ENCODE peak calls at places on chromosomes 11 and 22, in eight cellular contexts. C is dorsolateral prefrontal cortex; F is CD4-positive, alpha-beta T cell; T is HL-60; I is brain microvascular endothelial cell; E is psoas muscle; U is spleen; W is body of pancreas. R is an unnamed sample.

GRCh38 chr11:65503923-65504670 is 5.3 kb downstream of the MALAT1 start:
- DNase-seq in C (no peak), F (no peak), T (no peak), I (peak), E (no peak), U (no peak), W (no peak), R (no peak)

GRCh38 chr11:134466035-134466908 is 54.2 kb upstream of the B3GAT1 start:
- DNase-seq in C (no peak), F (no peak), T (no peak), I (no peak), E (no peak), U (no peak), W (no peak), R (no peak)

GRCh38 chr22:23718371-23719165 is 27.8 kb downstream of the RGL4 start:
- DNase-seq in C (no peak), F (no peak), T (no peak), I (no peak), E (no peak), U (no peak), W (no peak), R (no peak)

GRCh38 chr11:19697721-19698121 is 14.9 kb upstream of the NAV2 start:
- DNase-seq in C (no peak), F (no peak), T (no peak), I (no peak), E (no peak), U (no peak), W (no peak), R (no peak)

GRCh38 chr11:958101-958500 is 32.4 kb downstream of the AP2A2 start:
- DNase-seq in C (no peak), F (no peak), T (no peak), I (no peak), E (no peak), U (no peak), W (no peak), R (no peak)

GRCh38 chr11:119319702-119320592 is 3.0 kb upstream of the MCAM start:
- DNase-seq in C (peak), F (no peak), T (no peak), I (no peak), E (no peak), U (no peak), W (no peak), R (no peak)

GRCh38 chr11:10514713-10515112 is 26.3 kb downstream of the RNF141 start:
- DNase-seq in C (no peak), F (no peak), T (no peak), I (peak), E (no peak), U (no peak), W (no peak), R (no peak)

GRCh38 chr11:62242021-62242420 is at the start of gene SCGB1D2:
- DNase-seq in C (no peak), F (no peak), T (no peak), I (no peak), E (peak), U (no peak), W (peak), R (no peak)

GRCh38 chr11:122883682-122883981 is 1.1 kb downstream of the JHY start:
- DNase-seq in C (no peak), F (no peak), T (no peak), I (no peak), E (no peak), U (no peak), W (no peak), R (no peak)

GRCh38 chr11:112308651-112309050 is 48.0 kb upstream of the PLET1 start:
- DNase-seq in C (no peak), F (no peak), T (no peak), I (no peak), E (no peak), U (no peak), W (no peak), R (no peak)

GRCh38 chr22:30325724-30326703 is 727 bp downstream of the TBC1D10A start:
- DNase-seq in C (no peak), F (no peak), T (no peak), I (no peak), E (peak), U (no peak), W (peak), R (no peak)

GRCh38 chr11:112613051-112613972 is 347.9 kb upstream of the NCAM1 start:
- DNase-seq in C (no peak), F (no peak), T (no peak), I (peak), E (no peak), U (no peak), W (peak), R (no peak)

GRCh38 chr11:116725434-116726221 is 47.2 kb downstream of the BUD13 start:
- DNase-seq in C (no peak), F (no peak), T (no peak), I (peak), E (no peak), U (peak), W (peak), R (no peak)

GRCh38 chr11:73838443-73839122 is 38.1 kb downstream of the COA4 start:
- DNase-seq in C (no peak), F (no peak), T (no peak), I (peak), E (no peak), U (no peak), W (no peak), R (no peak)

GRCh38 chr11:67111261-67111660 is 7.8 kb upstream of the KDM2A start:
- DNase-seq in C (no peak), F (no peak), T (no peak), I (no peak), E (no peak), U (no peak), W (no peak), R (no peak)

GRCh38 chr11:7968686-7969085 is 3.4 kb upstream of the NLRP10 start:
- DNase-seq in C (no peak), F (no peak), T (no peak), I (no peak), E (no peak), U (no peak), W (no peak), R (no peak)

GRCh38 chr22:48843640-48844039 is 984.0 kb downstream of the BRD1 start:
- DNase-seq in C (no peak), F (no peak), T (no peak), I (no peak), E (no peak), U (peak), W (no peak), R (no peak)

GRCh38 chr11:43567396-43567975 is 113.1 kb upstream of the HSD17B12 start:
- DNase-seq in C (no peak), F (no peak), T (peak), I (no peak), E (no peak), U (no peak), W (no peak), R (no peak)

GRCh38 chr11:134508219-134508990 is 96.4 kb upstream of the B3GAT1 start:
- DNase-seq in C (peak), F (no peak), T (no peak), I (no peak), E (no peak), U (peak), W (no peak), R (no peak)

GRCh38 chr11:32698579-32698978 is 95.9 kb downstream of the CCDC73 start:
- DNase-seq in C (no peak), F (no peak), T (no peak), I (no peak), E (no peak), U (no peak), W (no peak), R (no peak)

GRCh38 chr11:62922653-62923371 is 1.6 kb upstream of the CHRM1 start:
- DNase-seq in C (peak), F (no peak), T (peak), I (no peak), E (peak), U (no peak), W (no peak), R (no peak)

GRCh38 chr11:47714554-47715081 is 551 bp downstream of the AGBL2 start:
- DNase-seq in C (no peak), F (peak), T (peak), I (no peak), E (no peak), U (peak), W (no peak), R (no peak)

GRCh38 chr22:35541254-35541748 is 670 bp downstream of the RASD2 start:
- DNase-seq in C (no peak), F (no peak), T (no peak), I (no peak), E (no peak), U (no peak), W (no peak), R (no peak)

GRCh38 chr22:48346311-48346710 is 1481.4 kb downstream of the BRD1 start:
- DNase-seq in C (no peak), F (no peak), T (no peak), I (no peak), E (peak), U (peak), W (no peak), R (no peak)

GRCh38 chr11:74226907-74227306 is 55.8 kb downstream of the PPME1 start:
- DNase-seq in C (no peak), F (no peak), T (no peak), I (no peak), E (no peak), U (no peak), W (no peak), R (no peak)

GRCh38 chr22:31826443-31826842 is 72.6 kb downstream of the DEPDC5 start:
- DNase-seq in C (peak), F (no peak), T (no peak), I (no peak), E (no peak), U (no peak), W (no peak), R (no peak)

GRCh38 chr22:47175151-47175760 is 412.8 kb downstream of the TBC1D22A start:
- DNase-seq in C (peak), F (no peak), T (no peak), I (no peak), E (peak), U (peak), W (peak), R (no peak)

GRCh38 chr22:23874871-23875270 is 17.2 kb downstream of the SLC2A11 start:
- DNase-seq in C (no peak), F (no peak), T (no peak), I (no peak), E (no peak), U (no peak), W (no peak), R (no peak)

GRCh38 chr11:7514099-7514725 is 413 bp downstream of the PPFIBP2 start:
- DNase-seq in C (no peak), F (no peak), T (no peak), I (no peak), E (peak), U (no peak), W (no peak), R (no peak)

GRCh38 chr22:25884121-25884520 is 142.1 kb downstream of the MYO18B start:
- DNase-seq in C (no peak), F (no peak), T (no peak), I (no peak), E (no peak), U (no peak), W (no peak), R (no peak)

GRCh38 chr11:12377824-12378593 is 638 bp downstream of the PARVA start:
- DNase-seq in C (no peak), F (no peak), T (no peak), I (peak), E (peak), U (no peak), W (peak), R (peak)
- TF ChIP-seq CTCF in C (no peak), F (no peak), T (no peak), I (no peak), E (peak), U (no peak), W (peak), R (no peak)

GRCh38 chr11:60743058-60743457 is 13.6 kb upstream of the MS4A15 start:
- DNase-seq in C (no peak), F (no peak), T (no peak), I (no peak), E (no peak), U (no peak), W (no peak), R (no peak)
- TF ChIP-seq CTCF in C (no peak), F (no peak), T (no peak), I (no peak), E (no peak), U (no peak), W (no peak), R (no peak)

GRCh38 chr11:69449320-69450063 is 32.0 kb upstream of the LINC01488 start:
- DNase-seq in C (no peak), F (no peak), T (no peak), I (peak), E (peak), U (peak), W (peak), R (no peak)
- TF ChIP-seq CTCF in C (no peak), F (no peak), T (no peak), I (peak), E (no peak), U (no peak), W (no peak), R (no peak)

GRCh38 chr22:43467171-43467570 is 55.4 kb downstream of the MPPED1 start:
- DNase-seq in C (no peak), F (no peak), T (no peak), I (no peak), E (no peak), U (peak), W (no peak), R (no peak)
- TF ChIP-seq CTCF in C (no peak), F (no peak), T (no peak), I (no peak), E (no peak), U (no peak), W (no peak), R (no peak)

DNA sequence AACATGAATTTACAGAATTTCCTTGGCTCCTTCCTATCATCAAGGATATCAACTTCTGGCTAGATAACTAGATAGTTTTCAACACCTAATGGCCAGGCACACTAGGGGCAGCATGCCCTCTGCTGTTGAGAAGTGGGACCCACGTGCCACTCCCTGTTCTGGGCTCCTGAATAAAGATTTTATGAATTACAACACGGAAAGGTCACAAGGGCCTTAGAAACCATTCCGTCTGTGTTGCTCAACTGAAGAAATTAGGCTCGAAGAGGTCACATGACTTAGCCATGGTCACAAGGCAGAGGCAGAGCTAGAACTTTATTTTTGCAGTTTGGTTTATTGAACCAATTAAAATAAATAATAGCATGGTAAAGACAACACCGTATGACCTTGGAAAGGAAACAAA is 36.0 kb downstream of the PRCP start:
- DNase-seq in C (peak), F (peak), T (peak), I (peak), E (peak), U (peak), W (peak), R (no peak)
- TF ChIP-seq CTCF in C (peak), F (peak), T (peak), I (peak), E (peak), U (peak), W (peak), R (peak)

DNA sequence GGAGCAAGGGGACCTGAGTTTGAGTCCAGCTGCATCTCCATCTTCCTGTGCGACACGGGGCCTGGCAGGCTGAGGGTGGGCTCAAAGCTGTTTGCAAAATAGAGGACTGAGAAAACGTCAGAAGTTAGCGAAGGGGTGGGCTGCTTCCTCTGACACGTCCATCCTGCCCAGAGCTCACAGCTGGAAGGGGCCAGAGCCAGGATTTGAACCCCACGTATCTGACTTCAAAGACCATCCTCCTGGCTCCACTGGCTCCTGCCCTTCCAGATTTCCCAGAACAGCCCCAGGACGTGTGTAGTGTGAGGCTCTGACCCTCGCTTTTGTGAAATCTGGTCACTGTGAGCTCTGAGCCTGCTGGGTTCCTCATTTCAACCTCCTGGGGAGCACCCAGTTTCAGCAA is 56.3 kb downstream of the CD82 start:
- DNase-seq in C (no peak), F (no peak), T (no peak), I (no peak), E (no peak), U (peak), W (no peak), R (no peak)
- TF ChIP-seq CTCF in C (no peak), F (no peak), T (no peak), I (no peak), E (no peak), U (no peak), W (no peak), R (no peak)

DNA sequence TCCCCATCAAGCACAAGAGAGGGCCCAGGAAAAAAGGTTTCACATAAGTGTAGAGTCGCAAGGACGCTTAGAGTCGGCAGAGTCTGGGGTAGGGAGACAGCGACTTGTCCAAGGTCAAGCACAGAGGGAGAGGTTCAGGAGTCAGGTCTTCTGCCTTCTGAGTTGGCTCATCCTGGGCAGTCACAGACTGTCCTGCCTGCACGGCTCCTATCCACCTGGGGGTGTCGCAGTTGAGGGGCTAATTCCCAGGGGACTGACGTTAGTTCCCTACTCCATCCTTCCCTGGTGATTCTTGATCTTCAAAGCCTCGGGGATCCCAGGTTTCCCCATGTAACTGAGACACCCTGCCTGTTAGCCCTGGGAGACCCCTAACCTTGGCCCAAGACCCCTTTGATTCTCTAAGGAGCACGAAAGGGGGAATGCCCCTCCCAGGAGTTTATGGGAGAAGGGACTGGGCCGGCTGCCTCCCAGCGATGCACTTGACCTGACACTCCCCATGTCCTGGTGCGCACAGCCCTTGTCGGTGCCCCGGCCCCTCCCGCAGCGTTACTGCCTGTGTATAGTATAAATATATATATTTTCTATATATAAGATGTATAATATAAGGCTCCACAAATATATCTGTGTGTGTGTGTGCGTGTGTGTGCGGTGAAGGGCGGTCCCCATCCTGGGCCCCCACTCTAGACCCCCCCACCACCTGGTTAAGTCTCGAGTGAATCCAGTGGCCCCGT is 14.7 kb upstream of the TAB1 start:
- DNase-seq in C (no peak), F (no peak), T (no peak), I (peak), E (no peak), U (no peak), W (no peak), R (no peak)
- TF ChIP-seq CTCF in C (peak), F (no peak), T (no peak), I (peak), E (peak), U (no peak), W (no peak), R (peak)

DNA sequence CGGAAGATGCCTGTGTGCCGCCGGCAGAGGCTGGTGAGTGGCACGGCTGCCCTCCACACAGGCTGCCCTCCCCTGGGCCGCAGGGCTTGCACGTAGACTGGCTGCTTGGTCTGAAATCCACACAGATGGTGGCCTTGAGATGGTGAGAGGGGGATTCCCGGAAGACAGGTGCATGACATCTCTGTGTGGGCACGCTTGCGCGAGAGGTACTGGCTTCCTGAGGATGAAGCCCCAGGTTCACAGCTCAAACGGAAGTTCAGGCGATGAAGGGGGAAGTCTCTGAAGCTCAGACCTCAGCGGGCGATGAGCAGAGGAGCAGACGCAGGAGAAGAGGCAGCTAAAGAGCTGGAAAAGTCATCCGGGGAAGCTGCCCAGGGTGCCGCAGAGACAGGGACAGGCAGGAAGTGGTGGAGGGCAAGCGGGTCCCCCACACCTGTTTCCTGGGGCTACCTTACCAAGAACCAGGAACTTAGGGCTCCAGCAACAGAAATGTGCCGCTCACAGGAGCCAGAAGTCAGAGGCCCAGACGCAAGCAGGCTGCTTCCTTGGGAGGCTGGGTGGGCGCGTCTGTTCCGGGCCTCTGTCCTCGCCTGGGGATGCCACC is 7.2 kb downstream of the CRELD2 start:
- DNase-seq in C (no peak), F (peak), T (peak), I (no peak), E (no peak), U (peak), W (no peak), R (no peak)
- TF ChIP-seq CTCF in C (no peak), F (no peak), T (no peak), I (no peak), E (no peak), U (no peak), W (no peak), R (no peak)

R was measured in AG04449.